ENCODE peak calls at places on chromosome 2, in six cellular contexts. F, O, N, X, Q and I are unnamed samples.

GRCh38 chr2:63738019-63738418 is 103.7 kb upstream of the UGP2 start:
- DNase-seq in N (no peak), X (no peak), Q (no peak), O (no peak), F (no peak), I (no peak)

GRCh38 chr2:144827404-144827803 is 307.5 kb upstream of the ZEB2 start:
- DNase-seq in N (no peak), Q (no peak), X (no peak), O (no peak), F (no peak), I (no peak)

GRCh38 chr2:166084301-166084700 is 43.5 kb downstream of the SCN1A start:
- DNase-seq in F (no peak), X (no peak), Q (no peak), N (no peak), O (no peak), I (no peak)

GRCh38 chr2:74379851-74380789 is at the start of gene DCTN1:
- DNase-seq in Q (peak; percentile 19), F (peak; percentile 74), O (peak; percentile 38), X (no peak), N (peak; percentile 67), I (peak; percentile 26)

GRCh38 chr2:239147376-239147775 is 253.4 kb downstream of the HDAC4 start:
- DNase-seq in Q (no peak), N (no peak), F (no peak), X (no peak), O (no peak), I (no peak)

GRCh38 chr2:147630585-147630984 is 214.2 kb upstream of the ACVR2A start:
- DNase-seq in Q (no peak), N (peak; percentile 49), F (peak; percentile 31), X (no peak), O (peak; percentile 29), I (no peak)

GRCh38 chr2:124877065-124877671 is 852.1 kb downstream of the CNTNAP5 start:
- DNase-seq in O (peak; percentile 67), X (no peak), Q (peak; percentile 10), F (peak; percentile 47), N (no peak), I (no peak)

GRCh38 chr2:195638738-195639137 is 18.3 kb upstream of the SLC39A10 start:
- DNase-seq in Q (no peak), N (no peak), F (no peak), X (no peak), O (no peak), I (no peak)

GRCh38 chr2:239955989-239956817 is 68.9 kb downstream of the NDUFA10 start:
- DNase-seq in Q (no peak), F (no peak), X (no peak), N (no peak), O (no peak), I (no peak)

GRCh38 chr2:73827018-73827417 is 1.7 kb upstream of the STAMBP start:
- DNase-seq in X (no peak), O (peak; percentile 49), F (peak; percentile 53), Q (peak; percentile 10), N (no peak), I (no peak)

GRCh38 chr2:20664071-20664390 is 2.9 kb upstream of the GDF7 start:
- DNase-seq in N (no peak), O (no peak), Q (no peak), F (no peak), X (no peak), I (no peak)

GRCh38 chr2:24021122-24021998 is 11.5 kb downstream of the MFSD2B start:
- DNase-seq in Q (peak; percentile 44), N (peak; percentile 66), O (peak; percentile 28), F (no peak), X (no peak), I (no peak)

GRCh38 chr2:240987588-240987987 is 10.8 kb upstream of the SNED1 start:
- DNase-seq in O (no peak), N (no peak), X (no peak), Q (no peak), F (no peak), I (no peak)

GRCh38 chr2:187424156-187424555 is 23.9 kb downstream of the CALCRL start:
- DNase-seq in F (peak; percentile 44), O (no peak), X (no peak), Q (no peak), N (no peak), I (no peak)

GRCh38 chr2:33383838-33384237 is 92.6 kb upstream of the RASGRP3 start:
- DNase-seq in X (no peak), F (no peak), N (no peak), O (no peak), Q (no peak), I (no peak)

GRCh38 chr2:46351388-46352141 is 54.4 kb downstream of the EPAS1 start:
- DNase-seq in X (no peak), O (no peak), Q (no peak), F (no peak), N (peak; percentile 87), I (no peak)

GRCh38 chr2:126761981-126762878 is 106.3 kb downstream of the GYPC start:
- DNase-seq in Q (no peak), N (peak; percentile 44), F (no peak), O (peak; percentile 43), X (no peak), I (no peak)

GRCh38 chr2:209240204-209240603 is 183.6 kb upstream of the MAP2 start:
- DNase-seq in N (no peak), O (no peak), F (no peak), X (no peak), Q (no peak), I (no peak)

GRCh38 chr2:200208041-200208440 is 98.5 kb upstream of the SPATS2L start:
- DNase-seq in Q (no peak), O (no peak), F (no peak), N (no peak), X (no peak), I (no peak)

GRCh38 chr2:66578067-66578852 is 143.3 kb downstream of the MEIS1 start:
- DNase-seq in O (no peak), N (no peak), F (peak; percentile 18), X (no peak), Q (no peak), I (no peak)

GRCh38 chr2:139825726-139826125 is 1045.5 kb upstream of the NXPH2 start:
- DNase-seq in X (no peak), F (peak; percentile 2), Q (no peak), N (no peak), O (no peak), I (no peak)

GRCh38 chr2:201415149-201415548 is 36.1 kb downstream of the TRAK2 start:
- DNase-seq in X (no peak), O (no peak), F (no peak), Q (no peak), N (no peak), I (no peak)

GRCh38 chr2:29223851-29224692 is 108.9 kb downstream of the CLIP4 start:
- DNase-seq in X (peak; percentile 62), F (peak; percentile 80), N (peak; percentile 49), Q (peak; percentile 30), O (no peak), I (no peak)

GRCh38 chr2:109457811-109458210 is 156.0 kb downstream of the SEPTIN10 start:
- DNase-seq in N (peak; percentile 27), Q (no peak), O (peak; percentile 38), X (no peak), F (peak; percentile 87), I (no peak)

GRCh38 chr2:153222231-153223165 is 256.1 kb downstream of the RPRM start:
- DNase-seq in O (no peak), F (no peak), X (no peak), Q (no peak), N (no peak), I (no peak)

GRCh38 chr2:26618611-26619010 is 22.6 kb downstream of the CIB4 start:
- DNase-seq in N (no peak), Q (no peak), X (no peak), F (no peak), O (no peak), I (no peak)

GRCh38 chr2:71069376-71069775 is 928 bp downstream of the NAGK start:
- DNase-seq in N (no peak), O (no peak), Q (no peak), X (no peak), F (peak; percentile 18), I (no peak)

GRCh38 chr2:231626449-231626848 is 33.8 kb downstream of the TEX44 start:
- DNase-seq in Q (no peak), F (no peak), X (no peak), O (no peak), N (no peak), I (no peak)

GRCh38 chr2:196914867-196915465 is 11.5 kb downstream of the PGAP1 start:
- DNase-seq in O (peak; percentile 59), X (no peak), N (no peak), Q (no peak), F (no peak), I (no peak)

GRCh38 chr2:236177604-236177966 is 9.4 kb upstream of the GBX2 start:
- DNase-seq in Q (no peak), N (no peak), O (peak; percentile 10), F (peak; percentile 64), X (no peak), I (no peak)

GRCh38 chr2:96882230-96882629 is 12.3 kb upstream of the SEMA4C start:
- DNase-seq in F (no peak), O (no peak), X (no peak), Q (no peak), N (no peak), I (no peak)

GRCh38 chr2:138093455-138093854 is 129.2 kb downstream of the HNMT start:
- DNase-seq in Q (no peak), N (no peak), F (no peak), X (no peak), O (no peak), I (no peak)

GRCh38 chr2:64860321-64860751 is 128.9 kb upstream of the SLC1A4 start:
- DNase-seq in N (peak; percentile 58), O (peak; percentile 65), F (no peak), X (no peak), Q (no peak), I (no peak)

GRCh38 chr2:78992451-78992806 is 33.1 kb upstream of the REG3G start:
- DNase-seq in X (no peak), N (no peak), O (no peak), F (peak; percentile 31), Q (no peak), I (no peak)

GRCh38 chr2:96142217-96143113 is 2.8 kb downstream of the DUSP2 start:
- DNase-seq in Q (no peak), X (no peak), N (peak; percentile 73), F (no peak), O (peak; percentile 85), I (no peak)

GRCh38 chr2:208326016-208326415 is 60.0 kb downstream of the PIKFYVE start:
- DNase-seq in Q (no peak), X (no peak), F (peak; percentile 35), N (no peak), O (no peak), I (no peak)

GRCh38 chr2:172196768-172197322 is 94.1 kb upstream of the DLX2 start:
- DNase-seq in F (peak; percentile 84), N (peak; percentile 67), X (peak; percentile 85), O (peak; percentile 24), Q (no peak), I (no peak)

GRCh38 chr2:16559263-16559662 is 106.4 kb downstream of the CYRIA start:
- DNase-seq in N (no peak), Q (no peak), F (no peak), O (no peak), X (no peak), I (no peak)

GRCh38 chr2:207474871-207475485 is 54.8 kb upstream of the CREB1 start:
- DNase-seq in F (peak; percentile 77), N (peak; percentile 61), X (no peak), O (peak; percentile 59), Q (peak; percentile 18), I (no peak)